ENCODE peak calls at places on chromosomes 7 and 10, in six cellular contexts. K is sigmoid colon, G is HepG2, R is A549, U is transverse colon, L is suprapubic skin. W is an unnamed sample.

GRCh38 chr7:101516849-101517248 is 112.2 kb downstream of the MYL10 start:
- DNase-seq in K (no peak), G (no peak), R (no peak), U (no peak), L (no peak), W (no peak)

GRCh38 chr7:134695321-134695860 is 48.7 kb downstream of the BPGM start:
- DNase-seq in K (no peak), G (no peak), R (no peak), U (no peak), L (no peak), W (no peak)

GRCh38 chr7:121397346-121397745 is 1.2 kb upstream of the FAM3C start:
- DNase-seq in K (no peak), G (no peak), R (no peak), U (no peak), L (no peak), W (no peak)

GRCh38 chr7:128777156-128778123 is 1.8 kb upstream of the OPN1SW start:
- DNase-seq in K (no peak), G (peak), R (no peak), U (no peak), L (no peak), W (no peak)

GRCh38 chr7:38932509-38933168 is 23.6 kb upstream of the VPS41 start:
- DNase-seq in K (no peak), G (peak), R (peak), U (peak), L (no peak), W (peak)

GRCh38 chr10:132326925-132327324 is 5.1 kb upstream of the LRRC27 start:
- DNase-seq in K (peak), G (no peak), R (no peak), U (no peak), L (peak), W (no peak)

GRCh38 chr10:117131390-117132327 is 6.4 kb downstream of the VAX1 start:
- DNase-seq in K (no peak), G (no peak), R (no peak), U (peak), L (no peak), W (no peak)

GRCh38 chr7:117688126-117688525 is 185.1 kb downstream of the CTTNBP2 start:
- DNase-seq in K (no peak), G (no peak), R (no peak), U (no peak), L (no peak), W (no peak)

GRCh38 chr10:3229815-3230214 is 57.2 kb upstream of the PITRM1 start:
- DNase-seq in K (no peak), G (no peak), R (no peak), U (no peak), L (no peak), W (no peak)

GRCh38 chr10:11539191-11539868 is 72.1 kb downstream of the USP6NL start:
- DNase-seq in K (no peak), G (peak), R (no peak), U (no peak), L (no peak), W (no peak)

GRCh38 chr10:51103818-51104217 is 29.5 kb downstream of the PRKG1 start:
- DNase-seq in K (no peak), G (no peak), R (no peak), U (no peak), L (no peak), W (no peak)

GRCh38 chr7:100493476-100494264 is 9.9 kb downstream of the NYAP1 start:
- DNase-seq in K (no peak), G (peak), R (no peak), U (peak), L (no peak), W (peak)

GRCh38 chr10:5584895-5585516 is 60.2 kb downstream of the CALML3 start:
- DNase-seq in K (peak), G (peak), R (peak), U (no peak), L (no peak), W (no peak)

GRCh38 chr7:88589915-88590314 is 169.6 kb upstream of the ZNF804B start:
- DNase-seq in K (no peak), G (no peak), R (no peak), U (no peak), L (no peak), W (no peak)

GRCh38 chr10:18681971-18682403 is 22.8 kb downstream of the ARL5B start:
- DNase-seq in K (no peak), G (peak), R (no peak), U (no peak), L (no peak), W (no peak)

DNA sequence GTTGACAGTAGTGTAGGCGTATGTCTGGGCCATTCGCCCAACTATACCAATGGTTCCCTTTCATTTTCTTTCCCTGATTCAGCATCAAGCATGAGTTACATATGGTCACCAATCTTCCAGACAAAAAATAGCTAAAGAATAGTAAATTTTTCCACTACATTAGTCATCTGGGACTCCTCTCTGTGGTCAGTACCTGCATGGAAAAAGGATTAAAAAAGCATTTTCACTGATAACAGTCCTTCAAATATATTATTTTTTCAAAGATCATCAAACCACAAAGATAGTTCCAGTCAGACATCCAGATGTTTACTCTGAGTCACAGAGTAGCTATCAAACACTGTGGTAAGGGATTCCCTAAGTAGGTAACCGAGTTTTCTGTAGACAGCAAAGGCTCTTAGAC is 302.6 kb upstream of the SEMA3D start:
- DNase-seq in K (no peak), G (no peak), R (no peak), U (no peak), L (no peak), W (no peak)
- TF ChIP-seq EP300 in K (no peak), G (no peak), R (no peak), U (no peak), L (no peak), W (no peak)

DNA sequence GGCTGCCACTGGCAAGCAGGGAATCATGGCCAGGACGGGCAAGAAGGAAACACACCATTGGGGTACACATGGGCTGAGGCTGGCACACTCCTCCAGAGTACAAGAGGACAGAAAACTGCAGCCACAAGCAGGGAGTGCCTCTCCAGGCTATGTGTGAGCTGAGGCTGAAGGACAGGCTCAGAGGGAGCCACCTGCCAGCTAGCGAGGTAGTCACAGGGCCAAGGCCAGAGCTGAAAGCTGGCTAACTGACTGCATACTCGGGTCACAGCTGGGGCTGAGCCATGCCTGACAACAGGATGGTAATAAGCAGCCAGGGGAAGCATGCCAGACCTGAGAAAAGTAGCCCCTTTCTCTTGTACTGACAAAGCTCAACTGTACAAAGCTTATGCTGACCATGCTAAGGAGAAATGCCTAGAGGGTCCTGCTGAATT is 52.0 kb downstream of the KIF5B start:
- DNase-seq in K (peak), G (peak), R (no peak), U (peak), L (no peak), W (peak)
- TF ChIP-seq POLR2A in K (no peak), G (peak), R (no peak), U (no peak), L (no peak), W (no peak)

GRCh38 chr7:137592232-137592896 is 248.8 kb upstream of the PTN start:
- DNase-seq in K (peak), G (peak), R (peak), U (peak), L (no peak), W (no peak)
- TF ChIP-seq CTCF in K (peak), G (peak), R (peak), U (peak), L (peak), W (peak)

DNA sequence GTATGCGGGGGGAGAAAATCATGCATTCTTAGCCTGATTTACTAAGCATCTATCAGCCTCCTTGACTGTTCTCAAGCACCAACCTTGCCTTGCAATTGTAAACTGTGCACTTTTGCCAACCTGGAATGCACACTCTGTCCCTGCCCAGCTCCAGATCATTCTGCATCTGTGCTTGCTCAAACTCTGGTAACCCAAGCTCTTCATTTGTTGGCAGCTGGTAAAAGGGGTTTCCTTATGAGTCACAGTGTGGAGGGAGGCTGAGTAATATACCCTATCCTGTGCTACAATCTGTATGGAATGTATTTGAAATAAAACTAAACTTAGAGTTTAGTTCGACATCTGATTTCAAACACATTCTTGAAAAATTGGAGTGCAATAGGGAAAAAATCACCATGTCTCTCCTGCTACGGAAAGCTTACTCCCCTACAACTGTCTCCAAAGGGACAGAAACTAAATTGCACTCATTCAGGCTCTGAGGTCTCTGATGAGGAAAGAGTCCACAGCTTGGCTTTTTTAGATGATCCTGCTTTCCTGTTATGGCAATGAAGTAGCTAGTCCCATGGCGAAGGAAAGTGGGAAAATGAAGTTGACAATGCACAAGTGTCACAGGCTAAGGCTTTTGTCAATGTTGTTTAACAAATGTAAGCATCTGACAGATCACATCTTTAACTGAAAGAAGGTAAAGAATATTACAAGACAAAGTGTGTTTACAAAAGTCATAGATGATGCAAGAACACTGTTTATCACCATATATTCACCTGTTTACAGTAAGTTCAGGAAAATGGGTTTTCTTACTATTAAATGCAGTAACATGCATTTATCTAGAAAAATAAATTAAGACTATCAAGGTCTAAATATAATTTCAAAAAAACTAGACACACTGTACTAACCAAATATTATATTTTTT is 61.9 kb downstream of the TES start:
- DNase-seq in K (peak), G (no peak), R (peak), U (peak), L (no peak), W (no peak)
- TF ChIP-seq EP300 in K (peak), G (no peak), R (peak), U (peak), L (peak), W (peak)

W was measured in stomach.